ENCODE peak calls at places on chromosomes 16 and 17, in four cellular contexts. V is K562, K is GM12878, J is HepG2. B is an unnamed sample.

GRCh38 chr17:35132099-35132498 is 10.0 kb downstream of the NLE1 start:
- DNase-seq in V (no peak), K (no peak), J (no peak), B (no peak)

GRCh38 chr16:20624882-20625807 is 49.0 kb upstream of the ACSM2B start:
- DNase-seq in V (no peak), K (no peak), J (no peak), B (no peak)

GRCh38 chr16:88792668-88793587 is 7.9 kb upstream of the PIEZO1 start:
- DNase-seq in V (no peak), K (no peak), J (no peak), B (no peak)

GRCh38 chr16:70652322-70652721 is 6.0 kb downstream of the IL34 start:
- DNase-seq in V (no peak), K (no peak), J (no peak), B (no peak)

GRCh38 chr17:70006159-70006558 is 68.9 kb upstream of the KCNJ16 start:
- DNase-seq in V (no peak), K (no peak), J (no peak), B (no peak)

GRCh38 chr17:76309461-76309860 is 1.4 kb upstream of the QRICH2 start:
- DNase-seq in V (no peak), K (no peak), J (no peak), B (no peak)

GRCh38 chr17:56945938-56946337 is 14.9 kb downstream of the COIL start:
- DNase-seq in V (no peak), K (no peak), J (no peak), B (no peak)

GRCh38 chr16:66525396-66526180 is 24.3 kb downstream of the TK2 start:
- DNase-seq in V (no peak), K (no peak), J (no peak), B (no peak)

GRCh38 chr17:8726951-8727555 is 17.6 kb downstream of the CCDC42 start:
- DNase-seq in V (no peak), K (no peak), J (no peak), B (no peak)

GRCh38 chr17:58153046-58153445 is 4.9 kb downstream of the OR4D1 start:
- DNase-seq in V (no peak), K (no peak), J (no peak), B (no peak)

GRCh38 chr16:273547-274421 is 2.0 kb downstream of the RGS11 start:
- DNase-seq in V (peak; percentile 83), K (no peak), J (no peak), B (no peak)

GRCh38 chr17:75654176-75654575 is 12.8 kb downstream of the RECQL5 start:
- DNase-seq in V (no peak), K (no peak), J (no peak), B (no peak)

GRCh38 chr16:2296662-2297505 is 29.0 kb upstream of the RNPS1 start:
- DNase-seq in V (peak; percentile 76), K (no peak), J (peak; percentile 54), B (peak; percentile 71)

GRCh38 chr17:46822388-46822921 is 4.0 kb upstream of the WNT3 start:
- DNase-seq in V (peak; percentile 72), K (no peak), J (no peak), B (peak; percentile 95)

GRCh38 chr16:53768593-53768992 is 64.6 kb downstream of the FTO start:
- DNase-seq in V (no peak), K (no peak), J (no peak), B (no peak)

GRCh38 chr17:7687072-7687907 is at the start of gene TP53:
- DNase-seq in V (peak; percentile 66), K (peak; percentile 82), J (peak; percentile 90), B (peak; percentile 93)

GRCh38 chr16:57893217-57893558 is 77.7 kb downstream of the CNGB1 start:
- DNase-seq in V (no peak), K (no peak), J (no peak), B (no peak)

GRCh38 chr17:44360826-44361225 is 2.8 kb downstream of the FAM171A2 start:
- DNase-seq in V (peak; percentile 58), K (no peak), J (no peak), B (no peak)

GRCh38 chr17:34443832-34444469 is 80.9 kb upstream of the CCL1 start:
- DNase-seq in V (peak; percentile 34), K (no peak), J (peak; percentile 9), B (no peak)

GRCh38 chr16:57470683-57471082 is 8.2 kb downstream of the POLR2C start:
- DNase-seq in V (no peak), K (no peak), J (no peak), B (no peak)

GRCh38 chr17:29349409-29349808 is 40.8 kb upstream of the TAOK1 start:
- DNase-seq in V (no peak), K (no peak), J (no peak), B (no peak)

GRCh38 chr16:10226672-10227306 is 44.6 kb upstream of the GRIN2A start:
- DNase-seq in V (no peak), K (no peak), J (no peak), B (no peak)

GRCh38 chr16:22232277-22233049 is 26.4 kb downstream of the EEF2K start:
- DNase-seq in V (no peak), K (no peak), J (peak; percentile 93), B (no peak)

GRCh38 chr17:36939059-36939943 is 2.0 kb downstream of the LHX1 start:
- DNase-seq in V (no peak), K (no peak), J (no peak), B (no peak)

GRCh38 chr17:14805348-14805747 is 459.8 kb downstream of the PMP22 start:
- DNase-seq in V (no peak), K (no peak), J (peak; percentile 6), B (no peak)

GRCh38 chr17:3043737-3044365 is 19.6 kb downstream of the OR1D5 start:
- DNase-seq in V (peak; percentile 16), K (no peak), J (peak; percentile 15), B (peak; percentile 73)

GRCh38 chr17:47813077-47813476 is 8.5 kb downstream of the OSBPL7 start:
- DNase-seq in V (no peak), K (no peak), J (no peak), B (no peak)

GRCh38 chr17:8109669-8110455 is 8.5 kb downstream of the ALOXE3 start:
- DNase-seq in V (peak; percentile 78), K (no peak), J (no peak), B (no peak)

GRCh38 chr17:78739331-78739853 is 42.7 kb downstream of the CYTH1 start:
- DNase-seq in V (no peak), K (peak; percentile 75), J (no peak), B (no peak)

GRCh38 chr17:50272711-50273653 is 1.3 kb upstream of the TMEM92 start:
- DNase-seq in V (peak; percentile 81), K (no peak), J (no peak), B (no peak)

GRCh38 chr17:72075995-72076677 is 44.7 kb upstream of the SOX9 start:
- DNase-seq in V (no peak), K (no peak), J (peak; percentile 29), B (no peak)

GRCh38 chr17:67615011-67615561 is 102.7 kb upstream of the NOL11 start:
- DNase-seq in V (no peak), K (no peak), J (no peak), B (no peak)

GRCh38 chr17:72117748-72118587 is 2.9 kb upstream of the SOX9 start:
- DNase-seq in V (no peak), K (no peak), J (no peak), B (peak; percentile 72)

GRCh38 chr16:10896165-10896564 is 19.2 kb downstream of the CIITA start:
- DNase-seq in V (no peak), K (no peak), J (no peak), B (no peak)

DNA sequence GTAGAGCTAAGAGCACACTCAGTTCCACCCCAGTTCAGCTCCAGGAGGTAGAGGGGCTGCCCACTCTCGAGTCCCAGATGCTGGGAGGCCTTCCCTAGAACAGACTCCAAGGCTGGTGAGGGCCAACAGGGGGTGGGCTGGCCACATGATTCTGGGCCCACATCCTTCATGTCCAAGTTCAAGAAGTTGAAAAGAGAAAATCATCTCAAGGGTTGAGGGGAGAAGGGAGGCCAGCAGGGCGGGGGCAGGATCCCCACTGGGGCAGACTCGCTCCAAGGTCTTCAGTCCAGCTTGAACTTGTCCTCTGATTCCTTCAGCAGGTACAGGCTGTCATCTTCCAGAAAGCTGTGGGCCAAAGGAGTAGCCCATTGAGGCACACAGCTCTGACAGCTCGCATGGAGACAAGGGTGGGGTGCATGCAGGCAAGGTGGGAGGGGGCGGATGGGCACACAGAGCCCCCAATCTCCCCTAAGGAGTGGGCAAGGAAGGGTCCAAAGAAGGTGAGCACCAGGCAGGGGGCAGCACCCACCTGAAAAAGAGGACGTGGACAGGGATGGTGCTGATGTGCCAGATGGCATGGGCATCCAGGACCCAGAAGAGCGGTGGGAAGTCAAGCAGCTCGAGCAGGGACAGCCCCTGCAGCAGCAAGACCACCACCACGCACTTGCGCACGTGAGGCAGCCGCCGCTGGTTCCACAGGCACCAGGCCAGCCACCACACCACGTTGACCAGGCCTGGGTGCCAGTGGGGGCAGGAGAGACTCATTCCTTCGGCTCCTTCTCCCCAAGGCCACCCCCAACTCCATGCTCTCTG is 4.5 kb downstream of the PNMT start:
- DNase-seq in V (no peak), K (no peak), J (no peak), B (no peak)
- TF ChIP-seq BRCA1 in V (no peak), K (no peak), J (no peak), B (no peak)

GRCh38 chr17:6297119-6297518 is 137.8 kb downstream of the AIPL1 start:
- DNase-seq in V (no peak), K (no peak), J (no peak), B (no peak)
- TF ChIP-seq BRCA1 in V (no peak), K (no peak), J (no peak), B (no peak)

GRCh38 chr16:84465154-84465553 is 39.3 kb downstream of the MEAK7 start:
- DNase-seq in V (no peak), K (no peak), J (no peak), B (peak; percentile 38)

GRCh38 chr16:84461504-84462295 is 42.8 kb downstream of the MEAK7 start:
- DNase-seq in V (no peak), K (no peak), J (no peak), B (no peak)

GRCh38 chr16:84463221-84463620 is 41.2 kb downstream of the MEAK7 start:
- DNase-seq in V (no peak), K (no peak), J (no peak), B (no peak)

GRCh38 chr16:84462296-84463210 is 41.9 kb downstream of the MEAK7 start:
- DNase-seq in V (no peak), K (no peak), J (no peak), B (no peak)

DNA sequence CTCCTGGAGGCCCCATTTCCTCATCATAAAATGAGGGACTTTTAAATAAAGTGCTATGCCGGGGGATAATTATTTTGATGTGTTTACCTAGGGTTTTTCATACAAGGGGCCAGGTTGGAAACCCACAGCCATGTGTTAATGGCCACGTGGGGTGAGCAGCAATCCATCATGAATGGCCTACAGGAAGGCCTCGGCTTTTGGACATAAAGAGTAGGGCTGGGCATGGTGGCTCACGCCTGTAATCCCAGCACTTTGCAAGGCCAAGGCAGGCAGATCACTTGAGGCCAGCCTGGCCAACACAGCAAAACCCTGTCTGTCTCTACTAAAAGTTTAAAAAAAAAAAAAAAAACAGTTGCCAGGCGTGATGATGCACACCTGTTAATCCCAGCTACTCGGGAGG is 40.3 kb downstream of the MEAK7 start:
- DNase-seq in V (no peak), K (no peak), J (no peak), B (no peak)
- TF ChIP-seq BRCA1 in V (no peak), K (no peak), J (no peak), B (no peak)

GRCh38 chr17:73758245-73758644 is 114.0 kb upstream of the SDK2 start:
- DNase-seq in V (no peak), K (no peak), J (no peak), B (no peak)
- TF ChIP-seq BRCA1 in V (no peak), K (no peak), J (no peak), B (no peak)

GRCh38 chr16:30766206-30766921 is 4.2 kb downstream of the RNF40 start:
- DNase-seq in V (no peak), K (no peak), J (no peak), B (no peak)
- TF ChIP-seq BRCA1 in V (no peak), K (no peak), J (no peak), B (no peak)

B was measured in H1.